ENCODE peak calls at places on chromosomes 3 and 15, in seven cellular contexts. One of them, this sample, is unnamed.
A peak's percentile ranks its signal among the peaks of the same experiment; 100 is the strongest.

GRCh38 chr3:84925571-84925970 is 33.2 kb upstream of the CADM2 start:
- DNase-seq in neural progenitor cell: no peak
- DNase-seq in mammary epithelial cell: no peak
- DNase-seq in psoas muscle: no peak
- DNase-seq in stomach: no peak
- DNase-seq in GM23338: no peak
- DNase-seq in transverse colon: no peak
- DNase-seq in this sample: no peak

GRCh38 chr3:151800449-151800848 is 13.5 kb upstream of the AADAC start:
- DNase-seq in neural progenitor cell: peak; percentile 59
- DNase-seq in stomach: no peak
- DNase-seq in transverse colon: no peak
- DNase-seq in mammary epithelial cell: no peak
- DNase-seq in psoas muscle: no peak
- DNase-seq in GM23338: no peak
- DNase-seq in this sample: no peak

GRCh38 chr3:193827831-193828230 is 234.8 kb downstream of the OPA1 start:
- DNase-seq in stomach: no peak
- DNase-seq in GM23338: no peak
- DNase-seq in transverse colon: no peak
- DNase-seq in neural progenitor cell: no peak
- DNase-seq in mammary epithelial cell: no peak
- DNase-seq in psoas muscle: no peak
- DNase-seq in this sample: no peak

GRCh38 chr15:29526802-29527201 is 257.2 kb upstream of the NSMCE3 start:
- DNase-seq in transverse colon: no peak
- DNase-seq in neural progenitor cell: no peak
- DNase-seq in stomach: no peak
- DNase-seq in GM23338: no peak
- DNase-seq in mammary epithelial cell: no peak
- DNase-seq in psoas muscle: no peak
- DNase-seq in this sample: no peak

GRCh38 chr3:14403636-14404395 is 1.4 kb downstream of the SLC6A6 start:
- DNase-seq in mammary epithelial cell: no peak
- DNase-seq in neural progenitor cell: peak; percentile 36
- DNase-seq in GM23338: no peak
- DNase-seq in psoas muscle: peak; percentile 88
- DNase-seq in stomach: peak; percentile 58
- DNase-seq in transverse colon: peak; percentile 31
- DNase-seq in this sample: no peak

GRCh38 chr3:129121016-129121791 is 400 bp downstream of the RAB43 start:
- DNase-seq in psoas muscle: no peak
- DNase-seq in GM23338: peak; percentile 41
- DNase-seq in mammary epithelial cell: no peak
- DNase-seq in neural progenitor cell: peak; percentile 51
- DNase-seq in stomach: peak; percentile 27
- DNase-seq in transverse colon: peak; percentile 19
- DNase-seq in this sample: no peak

GRCh38 chr3:140540262-140540661 is 137.6 kb upstream of the TRIM42 start:
- DNase-seq in transverse colon: no peak
- DNase-seq in GM23338: no peak
- DNase-seq in psoas muscle: peak; percentile 65
- DNase-seq in mammary epithelial cell: no peak
- DNase-seq in neural progenitor cell: no peak
- DNase-seq in stomach: no peak
- DNase-seq in this sample: no peak

GRCh38 chr15:28113426-28114113 is 14.5 kb upstream of the OCA2 start:
- DNase-seq in psoas muscle: no peak
- DNase-seq in mammary epithelial cell: no peak
- DNase-seq in transverse colon: no peak
- DNase-seq in GM23338: no peak
- DNase-seq in neural progenitor cell: no peak
- DNase-seq in stomach: no peak
- DNase-seq in this sample: no peak

GRCh38 chr3:179046497-179047353 is 24.9 kb downstream of the ZMAT3 start:
- DNase-seq in neural progenitor cell: no peak
- DNase-seq in psoas muscle: no peak
- DNase-seq in mammary epithelial cell: no peak
- DNase-seq in stomach: no peak
- DNase-seq in GM23338: no peak
- DNase-seq in transverse colon: no peak
- DNase-seq in this sample: no peak

GRCh38 chr15:50939911-50940310 is 31.4 kb downstream of the AP4E1 start:
- DNase-seq in GM23338: no peak
- DNase-seq in neural progenitor cell: no peak
- DNase-seq in stomach: no peak
- DNase-seq in transverse colon: no peak
- DNase-seq in mammary epithelial cell: peak; percentile 4
- DNase-seq in psoas muscle: no peak
- DNase-seq in this sample: no peak

GRCh38 chr3:170465935-170466334 is 47.3 kb downstream of the CLDN11 start:
- DNase-seq in psoas muscle: no peak
- DNase-seq in neural progenitor cell: no peak
- DNase-seq in stomach: no peak
- DNase-seq in transverse colon: no peak
- DNase-seq in GM23338: peak; percentile 33
- DNase-seq in mammary epithelial cell: no peak
- DNase-seq in this sample: no peak

GRCh38 chr15:27017168-27017809 is 46.3 kb downstream of the GABRG3 start:
- DNase-seq in mammary epithelial cell: peak; percentile 16
- DNase-seq in stomach: peak; percentile 68
- DNase-seq in transverse colon: no peak
- DNase-seq in psoas muscle: no peak
- DNase-seq in GM23338: peak; percentile 93
- DNase-seq in neural progenitor cell: peak; percentile 84
- DNase-seq in this sample: no peak

GRCh38 chr3:155065537-155065936 is 14.6 kb upstream of the MME start:
- DNase-seq in GM23338: no peak
- DNase-seq in stomach: no peak
- DNase-seq in psoas muscle: no peak
- DNase-seq in transverse colon: no peak
- DNase-seq in neural progenitor cell: no peak
- DNase-seq in mammary epithelial cell: peak; percentile 92
- DNase-seq in this sample: no peak

GRCh38 chr15:62362608-62363007 is 197.5 kb upstream of the C2CD4B start:
- DNase-seq in mammary epithelial cell: peak; percentile 40
- DNase-seq in stomach: no peak
- DNase-seq in neural progenitor cell: no peak
- DNase-seq in GM23338: no peak
- DNase-seq in psoas muscle: no peak
- DNase-seq in transverse colon: no peak
- DNase-seq in this sample: no peak

GRCh38 chr3:58766587-58767282 is 100.2 kb upstream of the FAM3D start:
- DNase-seq in transverse colon: no peak
- DNase-seq in mammary epithelial cell: no peak
- DNase-seq in neural progenitor cell: no peak
- DNase-seq in GM23338: no peak
- DNase-seq in stomach: no peak
- DNase-seq in psoas muscle: no peak
- DNase-seq in this sample: no peak

GRCh38 chr3:62462097-62462789 is 88.9 kb upstream of the FEZF2 start:
- DNase-seq in neural progenitor cell: no peak
- DNase-seq in mammary epithelial cell: no peak
- DNase-seq in GM23338: no peak
- DNase-seq in stomach: no peak
- DNase-seq in psoas muscle: no peak
- DNase-seq in transverse colon: no peak
- DNase-seq in this sample: no peak

GRCh38 chr15:77014137-77015081 is 19.5 kb downstream of the PSTPIP1 start:
- DNase-seq in transverse colon: no peak
- DNase-seq in mammary epithelial cell: no peak
- DNase-seq in neural progenitor cell: no peak
- DNase-seq in psoas muscle: peak; percentile 42
- DNase-seq in stomach: no peak
- DNase-seq in GM23338: no peak
- DNase-seq in this sample: no peak

GRCh38 chr3:105364113-105364512 is 2.6 kb upstream of the ALCAM start:
- DNase-seq in GM23338: no peak
- DNase-seq in mammary epithelial cell: no peak
- DNase-seq in neural progenitor cell: no peak
- DNase-seq in psoas muscle: no peak
- DNase-seq in stomach: no peak
- DNase-seq in transverse colon: no peak
- DNase-seq in this sample: no peak

GRCh38 chr3:76997733-76998132 is 42.2 kb upstream of the ROBO2 start:
- DNase-seq in neural progenitor cell: no peak
- DNase-seq in mammary epithelial cell: no peak
- DNase-seq in transverse colon: no peak
- DNase-seq in psoas muscle: no peak
- DNase-seq in GM23338: no peak
- DNase-seq in stomach: no peak
- DNase-seq in this sample: no peak

GRCh38 chr3:99637041-99637380 is 1.4 kb upstream of the COL8A1 start:
- DNase-seq in transverse colon: no peak
- DNase-seq in psoas muscle: no peak
- DNase-seq in stomach: no peak
- DNase-seq in neural progenitor cell: peak; percentile 33
- DNase-seq in mammary epithelial cell: peak; percentile 86
- DNase-seq in GM23338: peak; percentile 76
- DNase-seq in this sample: no peak

GRCh38 chr15:87599616-87600015 is 656.9 kb downstream of the NTRK3 start:
- DNase-seq in stomach: no peak
- DNase-seq in GM23338: no peak
- DNase-seq in neural progenitor cell: no peak
- DNase-seq in transverse colon: no peak
- DNase-seq in psoas muscle: no peak
- DNase-seq in mammary epithelial cell: no peak
- DNase-seq in this sample: no peak
- TF ChIP-seq CTCF in stomach: no peak
- TF ChIP-seq CTCF in GM23338: no peak
- TF ChIP-seq CTCF in neural progenitor cell: no peak
- TF ChIP-seq CTCF in transverse colon: no peak
- TF ChIP-seq CTCF in psoas muscle: no peak
- TF ChIP-seq CTCF in mammary epithelial cell: no peak
- TF ChIP-seq CTCF in this sample: no peak

DNA sequence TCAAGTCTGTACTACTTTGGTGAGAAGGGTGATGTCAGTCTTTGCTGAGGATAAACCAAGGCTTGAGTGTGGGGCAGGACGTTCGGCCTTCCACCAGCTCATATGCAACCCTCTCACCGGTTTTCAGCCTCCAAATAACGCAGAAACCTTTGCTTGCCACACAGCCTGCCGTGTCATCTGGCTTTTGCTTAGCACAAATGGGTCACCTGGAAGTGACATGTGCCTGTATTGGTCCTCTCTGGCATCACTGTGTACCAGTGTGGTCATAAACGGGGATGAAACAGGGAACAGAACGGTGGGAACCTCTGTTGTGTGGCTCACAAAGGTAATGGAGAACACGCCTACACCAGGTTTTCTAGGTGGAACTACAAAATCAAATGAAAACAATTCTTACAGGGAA is 7.1 kb downstream of the POMGNT2 start:
- DNase-seq in stomach: no peak
- DNase-seq in GM23338: no peak
- DNase-seq in transverse colon: no peak
- DNase-seq in neural progenitor cell: no peak
- DNase-seq in psoas muscle: no peak
- DNase-seq in mammary epithelial cell: no peak
- DNase-seq in this sample: no peak
- H3K4me1 ChIP-seq in stomach: peaks cover 32% of the 10 kb centered on the region
- H3K4me1 ChIP-seq in GM23338: no peaks in the 10 kb centered on the region
- H3K4me1 ChIP-seq in transverse colon: no peaks in the 10 kb centered on the region
- H3K4me1 ChIP-seq in neural progenitor cell: peaks cover 21% of the 10 kb centered on the region
- H3K4me1 ChIP-seq in psoas muscle: peaks cover 22% of the 10 kb centered on the region
- H3K4me1 ChIP-seq in mammary epithelial cell: no peaks in the 10 kb centered on the region
- H3K4me1 ChIP-seq in this sample: no peaks in the 10 kb centered on the region

DNA sequence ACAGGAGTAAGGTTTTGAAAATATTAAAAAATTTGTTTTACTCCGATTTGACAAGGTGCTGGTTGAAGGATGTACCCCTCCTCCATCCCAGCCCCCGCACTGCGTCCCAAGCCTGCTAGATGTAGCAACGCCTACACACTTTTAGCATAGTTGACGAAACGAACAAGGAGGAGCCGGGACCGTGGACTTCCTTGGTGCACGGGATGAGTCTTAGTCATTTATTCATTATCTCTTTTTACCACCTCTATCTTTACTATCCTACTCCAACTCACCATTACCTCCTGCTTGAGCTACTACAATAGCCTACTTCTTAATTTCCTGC is 10.6 kb downstream of the PRICKLE2 start:
- DNase-seq in GM23338: no peak
- DNase-seq in stomach: no peak
- DNase-seq in psoas muscle: no peak
- DNase-seq in mammary epithelial cell: peak; percentile 65
- DNase-seq in transverse colon: no peak
- DNase-seq in neural progenitor cell: no peak
- DNase-seq in this sample: no peak
- H3K4me3 ChIP-seq in GM23338: no peak overlapping the region
- H3K4me3 ChIP-seq in stomach: no peak overlapping the region
- H3K4me3 ChIP-seq in psoas muscle: peak overlapping the region; percentile 49
- H3K4me3 ChIP-seq in mammary epithelial cell: peak overlapping the region; percentile 44
- H3K4me3 ChIP-seq in transverse colon: no peak overlapping the region
- H3K4me3 ChIP-seq in neural progenitor cell: no peak overlapping the region
- H3K4me3 ChIP-seq in this sample: peak overlapping the region; percentile 5

DNA sequence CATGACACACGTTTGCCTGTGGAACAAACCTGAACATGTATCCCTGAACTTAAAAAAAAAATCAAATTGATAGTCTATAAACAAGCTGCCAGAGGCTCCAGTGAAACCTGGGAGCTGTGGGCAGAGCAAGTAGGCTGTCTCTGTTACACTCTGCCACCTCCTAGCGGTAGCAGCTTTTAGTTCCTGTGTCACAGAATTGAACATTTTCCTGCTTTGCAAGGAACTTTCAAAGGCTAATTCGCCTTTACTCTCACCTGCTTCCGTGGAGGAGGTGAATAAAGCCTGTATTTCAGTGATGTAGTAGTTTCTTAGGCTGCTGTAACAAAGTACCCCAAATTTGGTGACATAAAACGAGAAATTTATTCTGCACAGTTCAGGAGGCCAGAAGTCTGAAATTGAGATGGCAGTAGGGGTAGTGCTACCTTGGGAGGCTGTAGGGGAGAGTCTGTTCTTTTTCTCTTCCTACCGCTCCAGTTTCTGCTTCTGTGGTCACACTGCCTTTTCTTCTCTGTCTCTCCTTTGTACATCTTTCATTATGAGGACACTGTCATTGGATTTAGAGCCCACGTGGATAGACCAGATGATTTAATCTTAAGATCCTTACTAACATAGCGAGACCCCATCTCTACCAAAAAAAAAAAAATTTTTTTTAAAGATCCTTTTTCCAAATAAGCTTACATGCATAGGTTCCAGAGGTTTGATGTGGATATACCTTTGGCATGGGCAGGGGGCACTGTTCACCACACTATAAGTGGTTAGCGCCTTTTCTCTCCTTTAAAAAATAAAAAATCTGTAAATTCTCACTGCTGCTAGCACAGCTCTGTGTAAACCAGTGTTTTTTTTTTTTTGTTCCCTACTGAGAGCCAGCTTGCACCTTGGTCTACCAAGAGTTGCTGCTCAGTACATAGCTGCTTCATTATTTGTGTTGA is 25.3 kb downstream of the FBXO22 start:
- DNase-seq in psoas muscle: no peak
- DNase-seq in mammary epithelial cell: no peak
- DNase-seq in stomach: peak; percentile 26
- DNase-seq in transverse colon: peak; percentile 25
- DNase-seq in neural progenitor cell: peak; percentile 71
- DNase-seq in GM23338: peak; percentile 88
- DNase-seq in this sample: no peak
- TF ChIP-seq CTCF in psoas muscle: no peak
- TF ChIP-seq CTCF in mammary epithelial cell: no peak
- TF ChIP-seq CTCF in stomach: no peak
- TF ChIP-seq CTCF in transverse colon: peak; percentile 26
- TF ChIP-seq CTCF in neural progenitor cell: peak; percentile 66
- TF ChIP-seq CTCF in GM23338: peak; percentile 76
- TF ChIP-seq CTCF in this sample: no peak

GRCh38 chr3:159149633-159150032 is 347.8 kb downstream of the MFSD1 start:
- DNase-seq in stomach: no peak
- DNase-seq in GM23338: no peak
- DNase-seq in mammary epithelial cell: no peak
- DNase-seq in psoas muscle: no peak
- DNase-seq in transverse colon: no peak
- DNase-seq in neural progenitor cell: peak; percentile 78
- DNase-seq in this sample: no peak
- H3K4me1 ChIP-seq in stomach: no peaks in the 10 kb centered on the region
- H3K4me1 ChIP-seq in GM23338: peaks cover 16% of the 10 kb centered on the region
- H3K4me1 ChIP-seq in mammary epithelial cell: no peaks in the 10 kb centered on the region
- H3K4me1 ChIP-seq in psoas muscle: no peaks in the 10 kb centered on the region
- H3K4me1 ChIP-seq in transverse colon: no peaks in the 10 kb centered on the region
- H3K4me1 ChIP-seq in neural progenitor cell: peaks cover 14% of the 10 kb centered on the region
- H3K4me1 ChIP-seq in this sample: no peaks in the 10 kb centered on the region

This sample was measured in esophagus squamous epithelium.